ENCODE peak calls at places on chromosomes 1 and 21, in seven cellular contexts. E is A172; O is left colon; P is T-helper 1 cell; S is HFF-Myc; R is stimulated activated CD8-positive, alpha-beta memory T cell treated with anti-CD3 and anti-CD28 coated beads, Interleukin-4, amount 100 ng/mL, for 24 hours; K is RKO. Z is an unnamed sample.

GRCh38 chr1:61198554-61198953 is 116.2 kb downstream of the NFIA start:
- DNase-seq in E (no peak), O (no peak), P (no peak), S (no peak), R (no peak), K (no peak), Z (no peak)

GRCh38 chr1:65149391-65149729 is 1.4 kb downstream of the AK4 start:
- DNase-seq in E (no peak), O (no peak), P (no peak), S (no peak), R (no peak), K (peak; percentile 26), Z (no peak)

GRCh38 chr1:32702599-32703478 is at the start of gene SYNC:
- DNase-seq in E (peak; percentile 61), O (peak; percentile 91), P (no peak), S (no peak), R (no peak), K (no peak), Z (peak; percentile 84)

GRCh38 chr21:41141031-41141457 is 26.9 kb upstream of the BACE2 start:
- DNase-seq in E (peak; percentile 96), O (no peak), P (no peak), S (peak; percentile 51), R (no peak), K (no peak), Z (peak; percentile 73)

GRCh38 chr1:223007250-223007649 is 135.8 kb downstream of the TLR5 start:
- DNase-seq in E (no peak), O (no peak), P (no peak), S (no peak), R (no peak), K (no peak), Z (no peak)

GRCh38 chr1:30331415-30332065 is 391.8 kb downstream of the MATN1 start:
- DNase-seq in E (no peak), O (no peak), P (no peak), S (no peak), R (no peak), K (no peak), Z (no peak)

GRCh38 chr1:175146535-175147213 is 45.9 kb downstream of the KIAA0040 start:
- DNase-seq in E (peak; percentile 67), O (peak; percentile 41), P (peak; percentile 39), S (no peak), R (peak; percentile 52), K (peak; percentile 43), Z (peak; percentile 49)

GRCh38 chr1:112457241-112457640 is 51.5 kb upstream of the WNT2B start:
- DNase-seq in E (no peak), O (no peak), P (no peak), S (no peak), R (no peak), K (no peak), Z (no peak)

GRCh38 chr1:150563340-150564038 is 14.3 kb downstream of the ADAMTSL4 start:
- DNase-seq in E (peak; percentile 73), O (peak; percentile 74), P (no peak), S (no peak), R (no peak), K (no peak), Z (no peak)

GRCh38 chr21:38440746-38441145 is 57.5 kb downstream of the ERG start:
- DNase-seq in E (peak; percentile 92), O (no peak), P (no peak), S (no peak), R (no peak), K (no peak), Z (peak; percentile 97)

GRCh38 chr1:99546432-99547416 is 99.2 kb upstream of the PALMD start:
- DNase-seq in E (no peak), O (no peak), P (no peak), S (no peak), R (no peak), K (no peak), Z (no peak)

GRCh38 chr1:219126267-219126862 is 47.3 kb upstream of the LYPLAL1 start:
- DNase-seq in E (no peak), O (no peak), P (no peak), S (peak; percentile 57), R (no peak), K (no peak), Z (peak; percentile 39)